ENCODE peak calls at places on chromosomes 2 and 18, in eight cellular contexts. One of them, this sample, is unnamed.

GRCh38 chr2:2845267-2845666 is 514.2 kb upstream of the MYT1L start:
- DNase-seq in A549: no peak
- DNase-seq in GM12865: no peak
- DNase-seq in glutamatergic neuron: no peak
- DNase-seq in right lobe of liver: no peak
- DNase-seq in left lung: no peak
- DNase-seq in LNCaP clone FGC: no peak
- DNase-seq in mesothelial cell of epicardium: no peak
- DNase-seq in this sample: no peak

GRCh38 chr2:168697668-168698121 is 104.7 kb upstream of the NOSTRIN start:
- DNase-seq in GM12865: no peak
- DNase-seq in right lobe of liver: no peak
- DNase-seq in mesothelial cell of epicardium: no peak
- DNase-seq in A549: no peak
- DNase-seq in LNCaP clone FGC: no peak
- DNase-seq in glutamatergic neuron: no peak
- DNase-seq in left lung: no peak
- DNase-seq in this sample: no peak

GRCh38 chr2:219552382-219553167 is 8.7 kb downstream of the TMEM198 start:
- DNase-seq in left lung: peak
- DNase-seq in glutamatergic neuron: peak
- DNase-seq in mesothelial cell of epicardium: peak
- DNase-seq in GM12865: peak
- DNase-seq in LNCaP clone FGC: no peak
- DNase-seq in A549: peak
- DNase-seq in right lobe of liver: peak
- DNase-seq in this sample: peak

GRCh38 chr2:43051316-43051715 is 175.1 kb downstream of the ZFP36L2 start:
- DNase-seq in A549: peak
- DNase-seq in left lung: no peak
- DNase-seq in mesothelial cell of epicardium: no peak
- DNase-seq in LNCaP clone FGC: no peak
- DNase-seq in right lobe of liver: no peak
- DNase-seq in GM12865: no peak
- DNase-seq in glutamatergic neuron: no peak
- DNase-seq in this sample: no peak

GRCh38 chr2:53455094-53455493 is 312.5 kb upstream of the CHAC2 start:
- DNase-seq in glutamatergic neuron: no peak
- DNase-seq in mesothelial cell of epicardium: no peak
- DNase-seq in GM12865: no peak
- DNase-seq in left lung: no peak
- DNase-seq in A549: no peak
- DNase-seq in LNCaP clone FGC: no peak
- DNase-seq in right lobe of liver: no peak
- DNase-seq in this sample: no peak

GRCh38 chr2:142176941-142177340 is 46.1 kb upstream of the LRP1B start:
- DNase-seq in mesothelial cell of epicardium: no peak
- DNase-seq in GM12865: no peak
- DNase-seq in A549: no peak
- DNase-seq in LNCaP clone FGC: no peak
- DNase-seq in left lung: no peak
- DNase-seq in glutamatergic neuron: no peak
- DNase-seq in right lobe of liver: no peak
- DNase-seq in this sample: no peak

GRCh38 chr2:23554054-23554697 is 169.2 kb downstream of the KLHL29 start:
- DNase-seq in GM12865: no peak
- DNase-seq in mesothelial cell of epicardium: no peak
- DNase-seq in left lung: peak
- DNase-seq in LNCaP clone FGC: no peak
- DNase-seq in right lobe of liver: no peak
- DNase-seq in A549: no peak
- DNase-seq in glutamatergic neuron: peak
- DNase-seq in this sample: no peak

GRCh38 chr2:198465970-198466369 is 661.6 kb downstream of the PLCL1 start:
- DNase-seq in A549: no peak
- DNase-seq in glutamatergic neuron: no peak
- DNase-seq in GM12865: no peak
- DNase-seq in LNCaP clone FGC: no peak
- DNase-seq in mesothelial cell of epicardium: no peak
- DNase-seq in left lung: no peak
- DNase-seq in right lobe of liver: no peak
- DNase-seq in this sample: no peak

GRCh38 chr2:9779572-9780264 is 63.6 kb upstream of the TAF1B start:
- DNase-seq in A549: no peak
- DNase-seq in left lung: no peak
- DNase-seq in LNCaP clone FGC: no peak
- DNase-seq in glutamatergic neuron: no peak
- DNase-seq in GM12865: peak
- DNase-seq in right lobe of liver: no peak
- DNase-seq in mesothelial cell of epicardium: no peak
- DNase-seq in this sample: no peak

DNA sequence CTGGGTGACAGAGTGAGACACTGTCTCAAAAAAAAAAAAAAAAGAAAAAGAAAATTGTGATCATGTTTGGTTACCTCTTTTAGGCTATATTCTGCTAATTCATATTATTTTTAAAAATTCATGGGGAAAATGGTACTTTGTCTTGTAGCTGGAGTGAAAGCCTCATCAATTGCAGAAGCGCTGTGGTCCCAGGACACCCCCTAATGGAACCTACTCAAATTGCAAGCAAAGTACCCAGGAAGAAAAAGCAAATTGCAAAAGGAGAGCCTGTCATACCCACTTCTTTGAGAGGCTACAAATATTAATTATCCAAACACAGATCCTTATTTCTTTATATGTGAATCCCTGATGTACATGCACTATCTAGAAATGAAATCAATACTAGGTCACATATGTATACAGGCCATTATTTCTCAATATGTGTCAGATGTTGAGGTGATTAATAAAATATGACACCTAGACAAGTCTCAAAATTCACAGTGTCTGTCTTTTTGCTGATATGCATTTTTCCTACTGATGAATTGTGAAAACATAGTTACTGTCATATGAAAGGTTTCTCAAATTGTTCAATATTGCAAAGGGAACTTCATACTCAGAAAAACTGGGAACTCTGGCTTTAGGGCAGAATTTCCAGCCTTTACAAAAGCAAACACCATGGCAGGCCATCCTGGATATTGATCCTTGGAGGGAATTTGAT is 12.6 kb downstream of the CRACDL start:
- DNase-seq in right lobe of liver: no peak
- DNase-seq in GM12865: no peak
- DNase-seq in glutamatergic neuron: no peak
- DNase-seq in LNCaP clone FGC: no peak
- DNase-seq in left lung: no peak
- DNase-seq in mesothelial cell of epicardium: no peak
- DNase-seq in A549: no peak
- DNase-seq in this sample: no peak
- TF ChIP-seq CTCF in right lobe of liver: no peak
- TF ChIP-seq CTCF in GM12865: peak
- TF ChIP-seq CTCF in glutamatergic neuron: peak
- TF ChIP-seq CTCF in LNCaP clone FGC: peak
- TF ChIP-seq CTCF in left lung: no peak
- TF ChIP-seq CTCF in mesothelial cell of epicardium: no peak
- TF ChIP-seq CTCF in A549: peak
- TF ChIP-seq CTCF in this sample: no peak

GRCh38 chr18:58024139-58024538 is 19.9 kb upstream of the NEDD4L start:
- DNase-seq in right lobe of liver: no peak
- DNase-seq in GM12865: no peak
- DNase-seq in glutamatergic neuron: no peak
- DNase-seq in mesothelial cell of epicardium: no peak
- DNase-seq in A549: no peak
- DNase-seq in LNCaP clone FGC: no peak
- DNase-seq in left lung: no peak
- DNase-seq in this sample: no peak
- TF ChIP-seq CTCF in right lobe of liver: no peak
- TF ChIP-seq CTCF in GM12865: no peak
- TF ChIP-seq CTCF in glutamatergic neuron: no peak
- TF ChIP-seq CTCF in mesothelial cell of epicardium: no peak
- TF ChIP-seq CTCF in A549: no peak
- TF ChIP-seq CTCF in LNCaP clone FGC: no peak
- TF ChIP-seq CTCF in left lung: no peak
- TF ChIP-seq CTCF in this sample: no peak

GRCh38 chr2:99725810-99726209 is 236.0 kb upstream of the REV1 start:
- DNase-seq in LNCaP clone FGC: no peak
- DNase-seq in glutamatergic neuron: no peak
- DNase-seq in GM12865: no peak
- DNase-seq in right lobe of liver: no peak
- DNase-seq in left lung: no peak
- DNase-seq in A549: no peak
- DNase-seq in mesothelial cell of epicardium: no peak
- DNase-seq in this sample: no peak
- TF ChIP-seq CTCF in LNCaP clone FGC: peak
- TF ChIP-seq CTCF in glutamatergic neuron: no peak
- TF ChIP-seq CTCF in GM12865: no peak
- TF ChIP-seq CTCF in right lobe of liver: peak
- TF ChIP-seq CTCF in left lung: no peak
- TF ChIP-seq CTCF in A549: peak
- TF ChIP-seq CTCF in mesothelial cell of epicardium: peak
- TF ChIP-seq CTCF in this sample: no peak

GRCh38 chr2:241882090-241882625 is 12.6 kb downstream of the RTP5 start:
- DNase-seq in left lung: peak
- DNase-seq in glutamatergic neuron: no peak
- DNase-seq in right lobe of liver: peak
- DNase-seq in A549: no peak
- DNase-seq in LNCaP clone FGC: peak
- DNase-seq in GM12865: peak
- DNase-seq in mesothelial cell of epicardium: no peak
- DNase-seq in this sample: no peak
- TF ChIP-seq CTCF in left lung: no peak
- TF ChIP-seq CTCF in glutamatergic neuron: peak
- TF ChIP-seq CTCF in right lobe of liver: peak
- TF ChIP-seq CTCF in A549: no peak
- TF ChIP-seq CTCF in LNCaP clone FGC: peak
- TF ChIP-seq CTCF in GM12865: peak
- TF ChIP-seq CTCF in mesothelial cell of epicardium: no peak
- TF ChIP-seq CTCF in this sample: no peak

GRCh38 chr2:11155326-11156059 is at the start of gene SLC66A3:
- DNase-seq in A549: peak
- DNase-seq in GM12865: peak
- DNase-seq in left lung: peak
- DNase-seq in right lobe of liver: no peak
- DNase-seq in mesothelial cell of epicardium: no peak
- DNase-seq in LNCaP clone FGC: peak
- DNase-seq in glutamatergic neuron: no peak
- DNase-seq in this sample: peak
- TF ChIP-seq CTCF in A549: no peak
- TF ChIP-seq CTCF in GM12865: no peak
- TF ChIP-seq CTCF in left lung: no peak
- TF ChIP-seq CTCF in right lobe of liver: peak
- TF ChIP-seq CTCF in mesothelial cell of epicardium: no peak
- TF ChIP-seq CTCF in LNCaP clone FGC: peak
- TF ChIP-seq CTCF in glutamatergic neuron: no peak
- TF ChIP-seq CTCF in this sample: peak

GRCh38 chr2:33671198-33671597 is 72.1 kb upstream of the FAM98A start:
- DNase-seq in GM12865: no peak
- DNase-seq in A549: no peak
- DNase-seq in right lobe of liver: no peak
- DNase-seq in glutamatergic neuron: no peak
- DNase-seq in left lung: no peak
- DNase-seq in mesothelial cell of epicardium: no peak
- DNase-seq in LNCaP clone FGC: no peak
- DNase-seq in this sample: no peak

GRCh38 chr2:33665039-33665438 is 65.9 kb upstream of the FAM98A start:
- DNase-seq in A549: no peak
- DNase-seq in GM12865: no peak
- DNase-seq in right lobe of liver: no peak
- DNase-seq in glutamatergic neuron: no peak
- DNase-seq in mesothelial cell of epicardium: no peak
- DNase-seq in left lung: no peak
- DNase-seq in LNCaP clone FGC: no peak
- DNase-seq in this sample: no peak

GRCh38 chr2:33672389-33672788 is 73.3 kb upstream of the FAM98A start:
- DNase-seq in mesothelial cell of epicardium: no peak
- DNase-seq in A549: no peak
- DNase-seq in LNCaP clone FGC: no peak
- DNase-seq in glutamatergic neuron: no peak
- DNase-seq in left lung: no peak
- DNase-seq in GM12865: no peak
- DNase-seq in right lobe of liver: no peak
- DNase-seq in this sample: no peak

GRCh38 chr2:33670392-33670937 is 71.4 kb upstream of the FAM98A start:
- DNase-seq in mesothelial cell of epicardium: no peak
- DNase-seq in LNCaP clone FGC: no peak
- DNase-seq in left lung: no peak
- DNase-seq in GM12865: peak
- DNase-seq in A549: peak
- DNase-seq in right lobe of liver: no peak
- DNase-seq in glutamatergic neuron: no peak
- DNase-seq in this sample: no peak

DNA sequence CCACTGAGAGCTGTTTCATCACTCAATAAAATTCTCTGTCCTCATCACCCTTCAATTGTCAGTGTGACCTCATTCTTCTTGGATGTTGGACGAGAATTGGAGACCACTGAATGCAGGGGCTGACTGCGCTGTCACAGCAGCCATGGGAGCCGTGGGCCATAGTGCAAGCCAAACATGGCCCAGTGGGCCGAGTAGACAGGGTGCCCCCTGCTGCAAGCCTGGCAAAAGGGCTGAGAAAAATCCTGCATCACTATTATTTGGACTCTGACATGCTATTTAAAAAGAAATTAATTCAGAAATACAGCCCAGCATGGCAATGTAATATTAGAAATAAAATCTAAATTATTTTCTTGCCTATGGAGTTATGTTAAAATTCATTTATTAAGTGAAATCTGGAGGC is 67.8 kb upstream of the FAM98A start:
- DNase-seq in right lobe of liver: no peak
- DNase-seq in mesothelial cell of epicardium: no peak
- DNase-seq in glutamatergic neuron: no peak
- DNase-seq in LNCaP clone FGC: no peak
- DNase-seq in GM12865: no peak
- DNase-seq in A549: no peak
- DNase-seq in left lung: no peak
- DNase-seq in this sample: no peak
- TF ChIP-seq CTCF in right lobe of liver: no peak
- TF ChIP-seq CTCF in mesothelial cell of epicardium: no peak
- TF ChIP-seq CTCF in glutamatergic neuron: no peak
- TF ChIP-seq CTCF in LNCaP clone FGC: peak
- TF ChIP-seq CTCF in GM12865: peak
- TF ChIP-seq CTCF in A549: no peak
- TF ChIP-seq CTCF in left lung: no peak
- TF ChIP-seq CTCF in this sample: no peak

GRCh38 chr18:76398899-76399612 is 96.0 kb downstream of the ZNF516 start:
- DNase-seq in glutamatergic neuron: peak
- DNase-seq in LNCaP clone FGC: no peak
- DNase-seq in A549: peak
- DNase-seq in mesothelial cell of epicardium: peak
- DNase-seq in GM12865: peak
- DNase-seq in right lobe of liver: peak
- DNase-seq in left lung: peak
- DNase-seq in this sample: peak
- TF ChIP-seq CTCF in glutamatergic neuron: peak
- TF ChIP-seq CTCF in LNCaP clone FGC: peak
- TF ChIP-seq CTCF in A549: peak
- TF ChIP-seq CTCF in mesothelial cell of epicardium: peak
- TF ChIP-seq CTCF in GM12865: peak
- TF ChIP-seq CTCF in right lobe of liver: peak
- TF ChIP-seq CTCF in left lung: peak
- TF ChIP-seq CTCF in this sample: peak

This sample was measured in D721Med.